ENCODE peak calls at places on chromosome X, in ten cellular contexts. D is A549; M is tibial artery; C is upper lobe of right lung; J is mammary epithelial cell; X is uterus; N is colonic mucosa; B is esophagus squamous epithelium; U is AG04450; W is naive thymus-derived CD4-positive, alpha-beta T cell. I is an unnamed sample.

GRCh38 chrX:253451-254297 is 27.5 kb upstream of the PLCXD1 start:
- DNase-seq in U (no peak), B (no peak), M (no peak), N (no peak), J (no peak), W (no peak), X (no peak), C (peak; percentile 53), D (no peak), I (no peak)

GRCh38 chrX:536616-537015 is 94.0 kb upstream of the SHOX start:
- DNase-seq in D (no peak), M (no peak), X (no peak), C (peak; percentile 11), J (no peak), U (no peak), W (no peak), B (no peak), N (no peak), I (no peak)

GRCh38 chrX:110569506-110569905 is 210.9 kb downstream of the RTL9 start:
- DNase-seq in N (no peak), X (no peak), U (no peak), D (no peak), W (no peak), M (no peak), J (peak; percentile 49), B (no peak), C (no peak), I (no peak)

GRCh38 chrX:155997436-155997835 is at the start of gene IL9R:
- DNase-seq in U (no peak), B (no peak), J (no peak), M (no peak), D (no peak), X (no peak), C (no peak), W (no peak), N (no peak), I (no peak)

GRCh38 chrX:153361781-153362397 is 27.9 kb downstream of the ZNF275 start:
- DNase-seq in J (no peak), X (no peak), D (no peak), U (no peak), N (no peak), W (no peak), B (no peak), C (no peak), M (no peak), I (no peak)

GRCh38 chrX:85620466-85620865 is 241.0 kb upstream of the POF1B start:
- DNase-seq in N (no peak), J (no peak), X (no peak), M (no peak), D (no peak), B (no peak), W (no peak), U (no peak), C (no peak), I (no peak)

GRCh38 chrX:68261060-68261672 is 172.1 kb downstream of the OPHN1 start:
- DNase-seq in D (no peak), M (peak; percentile 21), W (no peak), U (no peak), C (no peak), B (no peak), X (no peak), J (peak; percentile 19), N (no peak), I (peak; percentile 22)

GRCh38 chrX:17038277-17038676 is 91.8 kb downstream of the REPS2 start:
- DNase-seq in N (no peak), D (no peak), C (no peak), U (no peak), M (no peak), W (no peak), X (peak; percentile 23), J (no peak), B (no peak), I (no peak)

GRCh38 chrX:22690116-22690515 is 309.6 kb upstream of the DDX53 start:
- DNase-seq in W (no peak), U (peak; percentile 4), C (no peak), B (no peak), X (no peak), J (no peak), D (no peak), N (no peak), M (no peak), I (no peak)

GRCh38 chrX:101025126-101025525 is 26.8 kb downstream of the TRMT2B start:
- DNase-seq in M (no peak), N (no peak), X (no peak), C (no peak), D (no peak), B (no peak), U (no peak), J (no peak), W (no peak), I (no peak)

GRCh38 chrX:23100826-23101225 is 101.1 kb downstream of the DDX53 start:
- DNase-seq in U (no peak), W (no peak), J (no peak), B (no peak), C (no peak), M (no peak), D (no peak), N (no peak), X (no peak), I (no peak)

GRCh38 chrX:150683536-150684146 is 9.6 kb upstream of the MTMR1 start:
- DNase-seq in J (peak; percentile 27), W (peak; percentile 50), U (no peak), D (peak; percentile 35), N (no peak), B (no peak), C (no peak), X (no peak), M (no peak), I (no peak)

GRCh38 chrX:115348440-115349225 is 59.1 kb downstream of the LUZP4 start:
- DNase-seq in C (no peak), N (no peak), D (no peak), U (no peak), X (no peak), B (no peak), J (no peak), W (no peak), M (no peak), I (no peak)

GRCh38 chrX:115341421-115341820 is 51.9 kb downstream of the LUZP4 start:
- DNase-seq in U (no peak), C (no peak), J (no peak), B (no peak), X (no peak), D (no peak), W (no peak), N (no peak), M (no peak), I (no peak)

GRCh38 chrX:115344885-115345653 is 55.6 kb downstream of the LUZP4 start:
- DNase-seq in M (peak; percentile 87), N (peak; percentile 73), C (peak; percentile 87), B (peak; percentile 2), J (peak; percentile 85), X (peak; percentile 92), W (no peak), U (peak; percentile 90), D (peak; percentile 62), I (peak; percentile 61)

GRCh38 chrX:115350696-115351408 is 61.3 kb downstream of the LUZP4 start:
- DNase-seq in W (no peak), C (no peak), N (no peak), U (no peak), D (no peak), M (no peak), X (no peak), B (no peak), J (no peak), I (no peak)

DNA sequence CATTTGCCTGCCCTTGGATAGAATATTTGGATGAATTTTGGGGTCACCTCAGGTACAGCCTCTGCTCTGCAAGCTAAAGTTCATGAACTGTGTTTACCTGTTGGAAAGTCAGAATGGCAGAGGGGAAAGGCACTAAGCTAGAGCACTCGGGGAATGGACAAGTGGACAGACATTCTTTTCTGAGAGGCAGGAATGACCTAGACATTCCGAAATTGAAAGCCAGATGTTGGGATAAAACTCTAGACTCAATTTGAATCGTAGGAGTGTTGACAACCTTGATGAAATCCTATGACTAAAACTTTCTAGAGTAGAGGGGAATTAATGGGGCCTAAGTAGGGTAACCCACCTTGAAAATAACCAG is 56.1 kb downstream of the LUZP4 start:
- DNase-seq in M (no peak), J (no peak), C (no peak), X (no peak), U (no peak), D (no peak), N (no peak), B (no peak), W (no peak), I (no peak)
- H3K27ac ChIP-seq in M (peak overlapping the region; percentile 80), J (no peak overlapping the region), C (peak overlapping the region; percentile 36), X (peak overlapping the region; percentile 80), U (peak overlapping the region; percentile 65), D (peak overlapping the region; percentile 94), N (no peak overlapping the region), B (peak overlapping the region; percentile 64), W (no peak overlapping the region), I (peak overlapping the region; percentile 61)

GRCh38 chrX:154829926-154830442 is 4.5 kb downstream of the SMIM9 start:
- DNase-seq in W (no peak), J (no peak), D (no peak), C (no peak), U (no peak), M (no peak), N (no peak), X (no peak), B (no peak), I (no peak)
- H3K27ac ChIP-seq in W (no peak overlapping the region), J (no peak overlapping the region), D (no peak overlapping the region), C (no peak overlapping the region), U (no peak overlapping the region), M (no peak overlapping the region), N (no peak overlapping the region), X (no peak overlapping the region), B (no peak overlapping the region), I (no peak overlapping the region)

GRCh38 chrX:78650906-78651437 is 8.2 kb downstream of the RTL3 start:
- DNase-seq in U (no peak), B (no peak), J (no peak), D (no peak), W (no peak), C (no peak), M (no peak), N (no peak), X (no peak), I (no peak)
- H3K27ac ChIP-seq in U (no peak overlapping the region), B (no peak overlapping the region), J (no peak overlapping the region), D (no peak overlapping the region), W (no peak overlapping the region), C (no peak overlapping the region), M (peak overlapping the region; percentile 35), N (no peak overlapping the region), X (no peak overlapping the region), I (no peak overlapping the region)

GRCh38 chrX:39758791-39759525 is 338.8 kb downstream of the BCOR start:
- DNase-seq in J (no peak), X (no peak), N (no peak), U (no peak), W (no peak), M (no peak), B (no peak), D (no peak), C (no peak), I (no peak)
- H3K27ac ChIP-seq in J (no peak overlapping the region), X (peak overlapping the region; percentile 75), N (no peak overlapping the region), U (peak overlapping the region; percentile 89), W (no peak overlapping the region), M (peak overlapping the region; percentile 88), B (no peak overlapping the region), D (peak overlapping the region; percentile 99), C (peak overlapping the region; percentile 36), I (no peak overlapping the region)

GRCh38 chrX:40805404-40805803 is 70.1 kb upstream of the MED14 start:
- DNase-seq in B (no peak), W (no peak), J (no peak), C (no peak), X (no peak), M (no peak), U (no peak), N (no peak), D (no peak), I (no peak)
- H3K27ac ChIP-seq in B (no peak overlapping the region), W (no peak overlapping the region), J (no peak overlapping the region), C (no peak overlapping the region), X (no peak overlapping the region), M (no peak overlapping the region), U (no peak overlapping the region), N (no peak overlapping the region), D (no peak overlapping the region), I (no peak overlapping the region)